ENCODE peak calls at places on chromosomes 1 and 21, in ten cellular contexts. One of them, this sample, is unnamed.

GRCh38 chr1:10692401-10693021 is 103.9 kb downstream of the CASZ1 start:
- DNase-seq in lung microvascular endothelial cell: peak
- DNase-seq in sciatic nerve: no peak
- DNase-seq in left lung: peak
- DNase-seq in NCI-H1092: peak
- DNase-seq in H9: no peak
- DNase-seq in activated T-helper 2 cell treated with anti-CD3 and anti-CD28 coated beads, Interferon-gamma antibody, Interleukin-2, Interleukin-4, amounts not matched to agents 10 μg/mL and 5 μg/mL and 100 μg/mL, durations not matched to agents 14 hours and 24 hours and 36 hours: peak
- DNase-seq in HTR-8/SVneo: peak
- DNase-seq in GM23248: peak
- DNase-seq in fibroblast of pulmonary artery: no peak
- DNase-seq in this sample: peak

GRCh38 chr1:43799656-43800629 is 92.6 kb downstream of the ST3GAL3 start:
- DNase-seq in lung microvascular endothelial cell: no peak
- DNase-seq in HTR-8/SVneo: no peak
- DNase-seq in left lung: no peak
- DNase-seq in NCI-H1092: no peak
- DNase-seq in GM23248: peak
- DNase-seq in sciatic nerve: no peak
- DNase-seq in activated T-helper 2 cell treated with anti-CD3 and anti-CD28 coated beads, Interferon-gamma antibody, Interleukin-2, Interleukin-4, amounts not matched to agents 10 μg/mL and 5 μg/mL and 100 μg/mL, durations not matched to agents 14 hours and 24 hours and 36 hours: no peak
- DNase-seq in H9: no peak
- DNase-seq in fibroblast of pulmonary artery: peak
- DNase-seq in this sample: no peak

GRCh38 chr1:77400781-77401180 is 119.0 kb downstream of the AK5 start:
- DNase-seq in activated T-helper 2 cell treated with anti-CD3 and anti-CD28 coated beads, Interferon-gamma antibody, Interleukin-2, Interleukin-4, amounts not matched to agents 10 μg/mL and 5 μg/mL and 100 μg/mL, durations not matched to agents 14 hours and 24 hours and 36 hours: no peak
- DNase-seq in H9: no peak
- DNase-seq in lung microvascular endothelial cell: no peak
- DNase-seq in NCI-H1092: no peak
- DNase-seq in fibroblast of pulmonary artery: no peak
- DNase-seq in GM23248: no peak
- DNase-seq in left lung: no peak
- DNase-seq in HTR-8/SVneo: no peak
- DNase-seq in sciatic nerve: no peak
- DNase-seq in this sample: no peak

GRCh38 chr1:12031039-12031980 is 12.0 kb downstream of the MIIP start:
- DNase-seq in left lung: no peak
- DNase-seq in lung microvascular endothelial cell: peak
- DNase-seq in activated T-helper 2 cell treated with anti-CD3 and anti-CD28 coated beads, Interferon-gamma antibody, Interleukin-2, Interleukin-4, amounts not matched to agents 10 μg/mL and 5 μg/mL and 100 μg/mL, durations not matched to agents 14 hours and 24 hours and 36 hours: no peak
- DNase-seq in NCI-H1092: no peak
- DNase-seq in fibroblast of pulmonary artery: peak
- DNase-seq in GM23248: peak
- DNase-seq in sciatic nerve: peak
- DNase-seq in HTR-8/SVneo: peak
- DNase-seq in H9: peak
- DNase-seq in this sample: peak

GRCh38 chr1:34684246-34684645 is 70.6 kb upstream of the GJB5 start:
- DNase-seq in left lung: no peak
- DNase-seq in fibroblast of pulmonary artery: no peak
- DNase-seq in sciatic nerve: no peak
- DNase-seq in GM23248: no peak
- DNase-seq in HTR-8/SVneo: no peak
- DNase-seq in lung microvascular endothelial cell: no peak
- DNase-seq in activated T-helper 2 cell treated with anti-CD3 and anti-CD28 coated beads, Interferon-gamma antibody, Interleukin-2, Interleukin-4, amounts not matched to agents 10 μg/mL and 5 μg/mL and 100 μg/mL, durations not matched to agents 14 hours and 24 hours and 36 hours: no peak
- DNase-seq in NCI-H1092: no peak
- DNase-seq in H9: peak
- DNase-seq in this sample: peak

GRCh38 chr21:16708431-16708830 is 804.4 kb upstream of the CXADR start:
- DNase-seq in fibroblast of pulmonary artery: peak
- DNase-seq in activated T-helper 2 cell treated with anti-CD3 and anti-CD28 coated beads, Interferon-gamma antibody, Interleukin-2, Interleukin-4, amounts not matched to agents 10 μg/mL and 5 μg/mL and 100 μg/mL, durations not matched to agents 14 hours and 24 hours and 36 hours: no peak
- DNase-seq in HTR-8/SVneo: no peak
- DNase-seq in sciatic nerve: no peak
- DNase-seq in GM23248: peak
- DNase-seq in NCI-H1092: no peak
- DNase-seq in lung microvascular endothelial cell: no peak
- DNase-seq in left lung: no peak
- DNase-seq in H9: no peak
- DNase-seq in this sample: no peak

GRCh38 chr1:147246044-147246690 is 3.7 kb downstream of the CHD1L start:
- DNase-seq in sciatic nerve: no peak
- DNase-seq in lung microvascular endothelial cell: no peak
- DNase-seq in left lung: no peak
- DNase-seq in NCI-H1092: no peak
- DNase-seq in GM23248: peak
- DNase-seq in activated T-helper 2 cell treated with anti-CD3 and anti-CD28 coated beads, Interferon-gamma antibody, Interleukin-2, Interleukin-4, amounts not matched to agents 10 μg/mL and 5 μg/mL and 100 μg/mL, durations not matched to agents 14 hours and 24 hours and 36 hours: no peak
- DNase-seq in H9: no peak
- DNase-seq in HTR-8/SVneo: no peak
- DNase-seq in fibroblast of pulmonary artery: peak
- DNase-seq in this sample: no peak

GRCh38 chr1:247447162-247447909 is 10.6 kb downstream of the OR2B11 start:
- DNase-seq in lung microvascular endothelial cell: no peak
- DNase-seq in HTR-8/SVneo: no peak
- DNase-seq in fibroblast of pulmonary artery: no peak
- DNase-seq in sciatic nerve: no peak
- DNase-seq in GM23248: no peak
- DNase-seq in left lung: no peak
- DNase-seq in NCI-H1092: no peak
- DNase-seq in activated T-helper 2 cell treated with anti-CD3 and anti-CD28 coated beads, Interferon-gamma antibody, Interleukin-2, Interleukin-4, amounts not matched to agents 10 μg/mL and 5 μg/mL and 100 μg/mL, durations not matched to agents 14 hours and 24 hours and 36 hours: no peak
- DNase-seq in H9: no peak
- DNase-seq in this sample: no peak

GRCh38 chr1:206708058-206708457 is 23.4 kb downstream of the MAPKAPK2 start:
- DNase-seq in left lung: no peak
- DNase-seq in H9: no peak
- DNase-seq in sciatic nerve: peak
- DNase-seq in lung microvascular endothelial cell: no peak
- DNase-seq in NCI-H1092: no peak
- DNase-seq in GM23248: no peak
- DNase-seq in fibroblast of pulmonary artery: no peak
- DNase-seq in HTR-8/SVneo: no peak
- DNase-seq in activated T-helper 2 cell treated with anti-CD3 and anti-CD28 coated beads, Interferon-gamma antibody, Interleukin-2, Interleukin-4, amounts not matched to agents 10 μg/mL and 5 μg/mL and 100 μg/mL, durations not matched to agents 14 hours and 24 hours and 36 hours: no peak
- DNase-seq in this sample: peak

GRCh38 chr1:207519505-207520399 is 23.8 kb downstream of the CR1 start:
- DNase-seq in NCI-H1092: no peak
- DNase-seq in activated T-helper 2 cell treated with anti-CD3 and anti-CD28 coated beads, Interferon-gamma antibody, Interleukin-2, Interleukin-4, amounts not matched to agents 10 μg/mL and 5 μg/mL and 100 μg/mL, durations not matched to agents 14 hours and 24 hours and 36 hours: no peak
- DNase-seq in lung microvascular endothelial cell: no peak
- DNase-seq in HTR-8/SVneo: no peak
- DNase-seq in fibroblast of pulmonary artery: no peak
- DNase-seq in H9: no peak
- DNase-seq in left lung: no peak
- DNase-seq in GM23248: peak
- DNase-seq in sciatic nerve: no peak
- DNase-seq in this sample: no peak

GRCh38 chr1:4627353-4627752 is 27.1 kb upstream of the AJAP1 start:
- DNase-seq in NCI-H1092: no peak
- DNase-seq in HTR-8/SVneo: no peak
- DNase-seq in sciatic nerve: no peak
- DNase-seq in left lung: no peak
- DNase-seq in activated T-helper 2 cell treated with anti-CD3 and anti-CD28 coated beads, Interferon-gamma antibody, Interleukin-2, Interleukin-4, amounts not matched to agents 10 μg/mL and 5 μg/mL and 100 μg/mL, durations not matched to agents 14 hours and 24 hours and 36 hours: no peak
- DNase-seq in fibroblast of pulmonary artery: no peak
- DNase-seq in lung microvascular endothelial cell: no peak
- DNase-seq in H9: peak
- DNase-seq in GM23248: no peak
- DNase-seq in this sample: no peak

GRCh38 chr1:116290920-116291465 is 82.1 kb upstream of the ATP1A1 start:
- DNase-seq in NCI-H1092: no peak
- DNase-seq in activated T-helper 2 cell treated with anti-CD3 and anti-CD28 coated beads, Interferon-gamma antibody, Interleukin-2, Interleukin-4, amounts not matched to agents 10 μg/mL and 5 μg/mL and 100 μg/mL, durations not matched to agents 14 hours and 24 hours and 36 hours: no peak
- DNase-seq in fibroblast of pulmonary artery: no peak
- DNase-seq in H9: no peak
- DNase-seq in lung microvascular endothelial cell: no peak
- DNase-seq in sciatic nerve: no peak
- DNase-seq in HTR-8/SVneo: no peak
- DNase-seq in left lung: no peak
- DNase-seq in GM23248: no peak
- DNase-seq in this sample: no peak

GRCh38 chr1:191025896-191026642 is 548.4 kb upstream of the BRINP3 start:
- DNase-seq in left lung: no peak
- DNase-seq in NCI-H1092: no peak
- DNase-seq in fibroblast of pulmonary artery: no peak
- DNase-seq in lung microvascular endothelial cell: no peak
- DNase-seq in HTR-8/SVneo: no peak
- DNase-seq in sciatic nerve: no peak
- DNase-seq in H9: no peak
- DNase-seq in GM23248: no peak
- DNase-seq in activated T-helper 2 cell treated with anti-CD3 and anti-CD28 coated beads, Interferon-gamma antibody, Interleukin-2, Interleukin-4, amounts not matched to agents 10 μg/mL and 5 μg/mL and 100 μg/mL, durations not matched to agents 14 hours and 24 hours and 36 hours: no peak
- DNase-seq in this sample: no peak

GRCh38 chr1:150150511-150151021 is 850 bp downstream of the PLEKHO1 start:
- DNase-seq in GM23248: peak
- DNase-seq in activated T-helper 2 cell treated with anti-CD3 and anti-CD28 coated beads, Interferon-gamma antibody, Interleukin-2, Interleukin-4, amounts not matched to agents 10 μg/mL and 5 μg/mL and 100 μg/mL, durations not matched to agents 14 hours and 24 hours and 36 hours: no peak
- DNase-seq in H9: no peak
- DNase-seq in sciatic nerve: peak
- DNase-seq in left lung: no peak
- DNase-seq in fibroblast of pulmonary artery: no peak
- DNase-seq in lung microvascular endothelial cell: peak
- DNase-seq in NCI-H1092: peak
- DNase-seq in HTR-8/SVneo: no peak
- DNase-seq in this sample: peak

GRCh38 chr1:98923667-98924066 is 81.0 kb downstream of the PLPPR5 start:
- DNase-seq in activated T-helper 2 cell treated with anti-CD3 and anti-CD28 coated beads, Interferon-gamma antibody, Interleukin-2, Interleukin-4, amounts not matched to agents 10 μg/mL and 5 μg/mL and 100 μg/mL, durations not matched to agents 14 hours and 24 hours and 36 hours: no peak
- DNase-seq in NCI-H1092: no peak
- DNase-seq in sciatic nerve: no peak
- DNase-seq in HTR-8/SVneo: no peak
- DNase-seq in GM23248: no peak
- DNase-seq in lung microvascular endothelial cell: no peak
- DNase-seq in fibroblast of pulmonary artery: no peak
- DNase-seq in H9: no peak
- DNase-seq in left lung: no peak
- DNase-seq in this sample: no peak

GRCh38 chr1:220786337-220787068 is at the start of gene MTARC1:
- DNase-seq in NCI-H1092: peak
- DNase-seq in HTR-8/SVneo: peak
- DNase-seq in activated T-helper 2 cell treated with anti-CD3 and anti-CD28 coated beads, Interferon-gamma antibody, Interleukin-2, Interleukin-4, amounts not matched to agents 10 μg/mL and 5 μg/mL and 100 μg/mL, durations not matched to agents 14 hours and 24 hours and 36 hours: no peak
- DNase-seq in GM23248: peak
- DNase-seq in sciatic nerve: peak
- DNase-seq in fibroblast of pulmonary artery: peak
- DNase-seq in H9: peak
- DNase-seq in left lung: peak
- DNase-seq in lung microvascular endothelial cell: peak
- DNase-seq in this sample: peak

GRCh38 chr1:41905103-41905675 is 13.5 kb downstream of the HIVEP3 start:
- DNase-seq in NCI-H1092: no peak
- DNase-seq in activated T-helper 2 cell treated with anti-CD3 and anti-CD28 coated beads, Interferon-gamma antibody, Interleukin-2, Interleukin-4, amounts not matched to agents 10 μg/mL and 5 μg/mL and 100 μg/mL, durations not matched to agents 14 hours and 24 hours and 36 hours: no peak
- DNase-seq in fibroblast of pulmonary artery: no peak
- DNase-seq in left lung: no peak
- DNase-seq in lung microvascular endothelial cell: no peak
- DNase-seq in GM23248: no peak
- DNase-seq in HTR-8/SVneo: no peak
- DNase-seq in H9: no peak
- DNase-seq in sciatic nerve: no peak
- DNase-seq in this sample: no peak

GRCh38 chr1:4467241-4467640 is 187.2 kb upstream of the AJAP1 start:
- DNase-seq in left lung: no peak
- DNase-seq in HTR-8/SVneo: no peak
- DNase-seq in GM23248: no peak
- DNase-seq in fibroblast of pulmonary artery: no peak
- DNase-seq in sciatic nerve: no peak
- DNase-seq in NCI-H1092: no peak
- DNase-seq in activated T-helper 2 cell treated with anti-CD3 and anti-CD28 coated beads, Interferon-gamma antibody, Interleukin-2, Interleukin-4, amounts not matched to agents 10 μg/mL and 5 μg/mL and 100 μg/mL, durations not matched to agents 14 hours and 24 hours and 36 hours: no peak
- DNase-seq in lung microvascular endothelial cell: no peak
- DNase-seq in H9: no peak
- DNase-seq in this sample: no peak

GRCh38 chr1:229507502-229507901 is 639 bp downstream of the NUP133 start:
- DNase-seq in H9: no peak
- DNase-seq in activated T-helper 2 cell treated with anti-CD3 and anti-CD28 coated beads, Interferon-gamma antibody, Interleukin-2, Interleukin-4, amounts not matched to agents 10 μg/mL and 5 μg/mL and 100 μg/mL, durations not matched to agents 14 hours and 24 hours and 36 hours: no peak
- DNase-seq in sciatic nerve: no peak
- DNase-seq in NCI-H1092: no peak
- DNase-seq in HTR-8/SVneo: peak
- DNase-seq in lung microvascular endothelial cell: no peak
- DNase-seq in fibroblast of pulmonary artery: no peak
- DNase-seq in left lung: no peak
- DNase-seq in GM23248: no peak
- DNase-seq in this sample: no peak